ENCODE peak calls at places on chromosomes 6 and 20, in six cellular contexts. One of them, this sample, is unnamed.

GRCh38 chr6:29759457-29759856 is 36.2 kb downstream of the HLA-F start:
- DNase-seq in endodermal cell: peak; percentile 92
- DNase-seq in uterus: no peak
- DNase-seq in fibroblast of mammary gland: no peak
- DNase-seq in astrocyte of the cerebellum: no peak
- DNase-seq in cardiac fibroblast: peak; percentile 21
- DNase-seq in this sample: no peak

GRCh38 chr6:87237804-87238203 is 82.4 kb downstream of the ZNF292 start:
- DNase-seq in endodermal cell: no peak
- DNase-seq in uterus: no peak
- DNase-seq in fibroblast of mammary gland: peak; percentile 43
- DNase-seq in astrocyte of the cerebellum: peak; percentile 3
- DNase-seq in cardiac fibroblast: peak; percentile 42
- DNase-seq in this sample: no peak

GRCh38 chr6:49457771-49458170 is 5.3 kb downstream of the MMUT start:
- DNase-seq in endodermal cell: no peak
- DNase-seq in uterus: no peak
- DNase-seq in fibroblast of mammary gland: peak; percentile 16
- DNase-seq in astrocyte of the cerebellum: no peak
- DNase-seq in cardiac fibroblast: no peak
- DNase-seq in this sample: no peak

GRCh38 chr20:48616481-48616880 is 211.3 kb downstream of the PREX1 start:
- DNase-seq in endodermal cell: no peak
- DNase-seq in uterus: no peak
- DNase-seq in fibroblast of mammary gland: no peak
- DNase-seq in astrocyte of the cerebellum: no peak
- DNase-seq in cardiac fibroblast: no peak
- DNase-seq in this sample: no peak

GRCh38 chr6:159981591-159982245 is 12.8 kb downstream of the IGF2R start:
- DNase-seq in endodermal cell: no peak
- DNase-seq in uterus: peak; percentile 57
- DNase-seq in fibroblast of mammary gland: peak; percentile 72
- DNase-seq in astrocyte of the cerebellum: peak; percentile 83
- DNase-seq in cardiac fibroblast: peak; percentile 68
- DNase-seq in this sample: no peak

GRCh38 chr6:104784884-104785283 is 74.8 kb downstream of the HACE1 start:
- DNase-seq in endodermal cell: no peak
- DNase-seq in uterus: no peak
- DNase-seq in fibroblast of mammary gland: peak; percentile 55
- DNase-seq in astrocyte of the cerebellum: no peak
- DNase-seq in cardiac fibroblast: peak; percentile 51
- DNase-seq in this sample: no peak

GRCh38 chr20:20446613-20447012 is 78.7 kb downstream of the INSM1 start:
- DNase-seq in endodermal cell: no peak
- DNase-seq in uterus: no peak
- DNase-seq in fibroblast of mammary gland: no peak
- DNase-seq in astrocyte of the cerebellum: no peak
- DNase-seq in cardiac fibroblast: no peak
- DNase-seq in this sample: no peak

GRCh38 chr20:11080010-11080409 is 406.2 kb upstream of the JAG1 start:
- DNase-seq in endodermal cell: no peak
- DNase-seq in uterus: no peak
- DNase-seq in fibroblast of mammary gland: peak; percentile 37
- DNase-seq in astrocyte of the cerebellum: no peak
- DNase-seq in cardiac fibroblast: peak; percentile 44
- DNase-seq in this sample: no peak

GRCh38 chr6:8335896-8336295 is 99.4 kb downstream of the SLC35B3 start:
- DNase-seq in endodermal cell: no peak
- DNase-seq in uterus: no peak
- DNase-seq in fibroblast of mammary gland: no peak
- DNase-seq in astrocyte of the cerebellum: no peak
- DNase-seq in cardiac fibroblast: no peak
- DNase-seq in this sample: no peak

GRCh38 chr6:47729457-47729856 is 31.1 kb downstream of the ADGRF4 start:
- DNase-seq in endodermal cell: no peak
- DNase-seq in uterus: no peak
- DNase-seq in fibroblast of mammary gland: no peak
- DNase-seq in astrocyte of the cerebellum: no peak
- DNase-seq in cardiac fibroblast: no peak
- DNase-seq in this sample: no peak

GRCh38 chr20:621115-621756 is 11.1 kb upstream of the TCF15 start:
- DNase-seq in endodermal cell: no peak
- DNase-seq in uterus: no peak
- DNase-seq in fibroblast of mammary gland: peak; percentile 31
- DNase-seq in astrocyte of the cerebellum: no peak
- DNase-seq in cardiac fibroblast: peak; percentile 54
- DNase-seq in this sample: no peak

GRCh38 chr6:95325858-95326257 is 251.5 kb upstream of the MANEA start:
- DNase-seq in endodermal cell: no peak
- DNase-seq in uterus: no peak
- DNase-seq in fibroblast of mammary gland: peak; percentile 42
- DNase-seq in astrocyte of the cerebellum: peak; percentile 11
- DNase-seq in cardiac fibroblast: peak; percentile 36
- DNase-seq in this sample: no peak

GRCh38 chr6:118869350-118869749 is 24.6 kb upstream of the ASF1A start:
- DNase-seq in endodermal cell: no peak
- DNase-seq in uterus: no peak
- DNase-seq in fibroblast of mammary gland: peak; percentile 58
- DNase-seq in astrocyte of the cerebellum: peak; percentile 41
- DNase-seq in cardiac fibroblast: peak; percentile 75
- DNase-seq in this sample: no peak

GRCh38 chr6:83265384-83265783 is 72.2 kb downstream of the RWDD2A start:
- DNase-seq in endodermal cell: no peak
- DNase-seq in uterus: no peak
- DNase-seq in fibroblast of mammary gland: peak; percentile 58
- DNase-seq in astrocyte of the cerebellum: peak; percentile 63
- DNase-seq in cardiac fibroblast: peak; percentile 57
- DNase-seq in this sample: no peak

GRCh38 chr6:148868314-148868713 is 121.5 kb downstream of the UST start:
- DNase-seq in endodermal cell: no peak
- DNase-seq in uterus: no peak
- DNase-seq in fibroblast of mammary gland: peak; percentile 89
- DNase-seq in astrocyte of the cerebellum: peak; percentile 44
- DNase-seq in cardiac fibroblast: peak; percentile 85
- DNase-seq in this sample: no peak

GRCh38 chr20:49276895-49277785 is 717 bp downstream of the ZNFX1 start:
- DNase-seq in endodermal cell: peak; percentile 55
- DNase-seq in uterus: no peak
- DNase-seq in fibroblast of mammary gland: no peak
- DNase-seq in astrocyte of the cerebellum: no peak
- DNase-seq in cardiac fibroblast: no peak
- DNase-seq in this sample: peak; percentile 51

GRCh38 chr6:38640216-38640909 is 634 bp upstream of the BTBD9 start:
- DNase-seq in endodermal cell: no peak
- DNase-seq in uterus: no peak
- DNase-seq in fibroblast of mammary gland: no peak
- DNase-seq in astrocyte of the cerebellum: no peak
- DNase-seq in cardiac fibroblast: peak; percentile 10
- DNase-seq in this sample: peak; percentile 29

GRCh38 chr20:5077761-5078387 is 41.9 kb downstream of the PCNA start:
- DNase-seq in endodermal cell: no peak
- DNase-seq in uterus: no peak
- DNase-seq in fibroblast of mammary gland: no peak
- DNase-seq in astrocyte of the cerebellum: no peak
- DNase-seq in cardiac fibroblast: no peak
- DNase-seq in this sample: no peak
- H3K4me3 ChIP-seq in endodermal cell: no peak overlapping the region
- H3K4me3 ChIP-seq in uterus: no peak overlapping the region
- H3K4me3 ChIP-seq in fibroblast of mammary gland: no peak overlapping the region
- H3K4me3 ChIP-seq in astrocyte of the cerebellum: no peak overlapping the region
- H3K4me3 ChIP-seq in cardiac fibroblast: no peak overlapping the region
- H3K4me3 ChIP-seq in this sample: no peak overlapping the region

GRCh38 chr20:39424923-39425678 is 463.0 kb downstream of the DHX35 start:
- DNase-seq in endodermal cell: no peak
- DNase-seq in uterus: no peak
- DNase-seq in fibroblast of mammary gland: peak; percentile 28
- DNase-seq in astrocyte of the cerebellum: no peak
- DNase-seq in cardiac fibroblast: no peak
- DNase-seq in this sample: no peak

GRCh38 chr20:39433461-39433860 is 471.3 kb downstream of the DHX35 start:
- DNase-seq in endodermal cell: no peak
- DNase-seq in uterus: no peak
- DNase-seq in fibroblast of mammary gland: peak; percentile 6
- DNase-seq in astrocyte of the cerebellum: no peak
- DNase-seq in cardiac fibroblast: no peak
- DNase-seq in this sample: no peak

DNA sequence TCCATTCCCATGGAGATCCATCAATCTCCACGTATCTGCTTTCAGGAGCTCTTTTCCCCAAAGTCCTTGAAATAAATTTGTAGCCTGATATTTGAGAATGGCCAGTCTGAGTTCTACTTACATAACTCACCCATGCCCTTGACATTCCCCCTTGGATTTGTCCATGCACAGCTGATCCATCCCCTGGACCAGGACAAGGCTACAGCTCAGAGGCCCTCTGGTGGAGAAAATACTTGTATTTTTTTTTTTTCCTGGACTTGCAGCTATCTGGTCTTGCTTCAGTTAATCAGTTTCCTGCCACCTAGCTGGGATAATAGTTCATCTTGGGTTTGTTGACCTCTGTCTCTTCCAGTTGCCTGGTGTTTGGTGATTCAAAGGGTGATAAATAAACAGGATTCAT is 467.6 kb downstream of the DHX35 start:
- DNase-seq in endodermal cell: no peak
- DNase-seq in uterus: no peak
- DNase-seq in fibroblast of mammary gland: peak; percentile 19
- DNase-seq in astrocyte of the cerebellum: no peak
- DNase-seq in cardiac fibroblast: no peak
- DNase-seq in this sample: no peak
- H3K4me3 ChIP-seq in endodermal cell: no peak overlapping the region
- H3K4me3 ChIP-seq in uterus: no peak overlapping the region
- H3K4me3 ChIP-seq in fibroblast of mammary gland: no peak overlapping the region
- H3K4me3 ChIP-seq in astrocyte of the cerebellum: no peak overlapping the region
- H3K4me3 ChIP-seq in cardiac fibroblast: no peak overlapping the region
- H3K4me3 ChIP-seq in this sample: no peak overlapping the region

GRCh38 chr6:32439139-32439538 is 548 bp upstream of the HLA-DRA start:
- DNase-seq in endodermal cell: no peak
- DNase-seq in uterus: no peak
- DNase-seq in fibroblast of mammary gland: no peak
- DNase-seq in astrocyte of the cerebellum: no peak
- DNase-seq in cardiac fibroblast: no peak
- DNase-seq in this sample: no peak

GRCh38 chr6:32436995-32437836 is 2.5 kb upstream of the HLA-DRA start:
- DNase-seq in endodermal cell: no peak
- DNase-seq in uterus: no peak
- DNase-seq in fibroblast of mammary gland: peak; percentile 24
- DNase-seq in astrocyte of the cerebellum: no peak
- DNase-seq in cardiac fibroblast: peak; percentile 41
- DNase-seq in this sample: no peak

GRCh38 chr6:32442977-32443552 is 3.4 kb downstream of the HLA-DRA start:
- DNase-seq in endodermal cell: no peak
- DNase-seq in uterus: no peak
- DNase-seq in fibroblast of mammary gland: no peak
- DNase-seq in astrocyte of the cerebellum: no peak
- DNase-seq in cardiac fibroblast: no peak
- DNase-seq in this sample: no peak

GRCh38 chr6:32442243-32442667 is 2.6 kb downstream of the HLA-DRA start:
- DNase-seq in endodermal cell: no peak
- DNase-seq in uterus: no peak
- DNase-seq in fibroblast of mammary gland: no peak
- DNase-seq in astrocyte of the cerebellum: no peak
- DNase-seq in cardiac fibroblast: no peak
- DNase-seq in this sample: no peak

GRCh38 chr6:32439708-32440214 is at the start of gene HLA-DRA:
- DNase-seq in endodermal cell: peak; percentile 51
- DNase-seq in uterus: peak; percentile 13
- DNase-seq in fibroblast of mammary gland: peak; percentile 59
- DNase-seq in astrocyte of the cerebellum: peak; percentile 31
- DNase-seq in cardiac fibroblast: peak; percentile 68
- DNase-seq in this sample: no peak
- H3K4me3 ChIP-seq in endodermal cell: no peak within 1 kb of the TSS
- H3K4me3 ChIP-seq in uterus: no peak within 1 kb of the TSS
- H3K4me3 ChIP-seq in fibroblast of mammary gland: no peak within 1 kb of the TSS
- H3K4me3 ChIP-seq in astrocyte of the cerebellum: no peak within 1 kb of the TSS
- H3K4me3 ChIP-seq in cardiac fibroblast: no peak within 1 kb of the TSS
- H3K4me3 ChIP-seq in this sample: no peak within 1 kb of the TSS

DNA sequence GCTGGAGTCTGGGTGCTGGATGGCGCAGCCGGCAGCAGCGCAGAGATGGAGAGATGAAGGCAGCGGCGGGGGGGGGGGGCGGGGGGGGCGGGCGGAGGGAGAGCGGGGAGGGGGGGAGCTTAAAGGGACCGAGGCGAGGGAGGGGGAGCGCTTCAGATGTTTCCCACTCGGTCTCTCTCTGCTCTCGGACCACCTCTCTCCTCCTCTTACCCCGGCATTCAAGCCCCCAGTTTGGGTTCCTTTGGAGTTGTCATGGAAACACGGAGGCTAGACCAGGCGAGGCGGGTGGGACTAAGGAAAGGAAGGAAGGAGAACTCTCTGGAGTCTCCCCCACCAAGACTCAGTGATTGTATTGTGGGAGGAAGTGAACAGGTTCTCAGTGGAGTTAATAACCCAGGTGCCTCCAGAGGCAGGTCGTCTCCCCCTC is at the start of gene PRRT1:
- DNase-seq in endodermal cell: peak; percentile 67
- DNase-seq in uterus: peak; percentile 39
- DNase-seq in fibroblast of mammary gland: no peak
- DNase-seq in astrocyte of the cerebellum: no peak
- DNase-seq in cardiac fibroblast: no peak
- DNase-seq in this sample: peak; percentile 60
- H3K4me3 ChIP-seq in endodermal cell: peak within 1 kb of the TSS; percentile 98
- H3K4me3 ChIP-seq in uterus: peak within 1 kb of the TSS; percentile 68
- H3K4me3 ChIP-seq in fibroblast of mammary gland: peak within 1 kb of the TSS; percentile 92
- H3K4me3 ChIP-seq in astrocyte of the cerebellum: peak within 1 kb of the TSS; percentile 94
- H3K4me3 ChIP-seq in cardiac fibroblast: peak within 1 kb of the TSS; percentile 83
- H3K4me3 ChIP-seq in this sample: peak within 1 kb of the TSS; percentile 51